ENCODE peak calls at places on chromosomes 6 and 20, in seven cellular contexts. B, D, A, T, Y, W and F are unnamed samples.

GRCh38 chr6:158040051-158040803 is 58.6 kb downstream of the SYNJ2 start:
- DNase-seq in B (peak), D (peak), A (peak), T (peak), Y (no peak), W (peak), F (no peak)

GRCh38 chr6:140071601-140072062 is 697.2 kb upstream of the CITED2 start:
- DNase-seq in B (no peak), D (peak), A (peak), T (peak), Y (no peak), W (no peak), F (no peak)

GRCh38 chr6:137708481-137708880 is 158.6 kb upstream of the TNFAIP3 start:
- DNase-seq in B (no peak), D (no peak), A (no peak), T (no peak), Y (no peak), W (no peak), F (no peak)

GRCh38 chr6:47478233-47479155 is 905 bp downstream of the CD2AP start:
- DNase-seq in B (no peak), D (peak), A (peak), T (no peak), Y (no peak), W (no peak), F (no peak)

GRCh38 chr20:33650111-33650752 is 11.9 kb upstream of the C20orf144 start:
- DNase-seq in B (peak), D (no peak), A (no peak), T (no peak), Y (no peak), W (no peak), F (no peak)

GRCh38 chr6:42294759-42295158 is 77.1 kb upstream of the MRPS10 start:
- DNase-seq in B (peak), D (peak), A (peak), T (peak), Y (no peak), W (no peak), F (no peak)

GRCh38 chr6:22601941-22602340 is 32.6 kb downstream of the HDGFL1 start:
- DNase-seq in B (no peak), D (no peak), A (no peak), T (no peak), Y (no peak), W (no peak), F (no peak)

GRCh38 chr20:38599410-38599882 is 2.2 kb upstream of the ARHGAP40 start:
- DNase-seq in B (peak), D (no peak), A (peak), T (no peak), Y (peak), W (no peak), F (no peak)

GRCh38 chr6:133130863-133131262 is 110.3 kb upstream of the EYA4 start:
- DNase-seq in B (peak), D (peak), A (peak), T (no peak), Y (peak), W (peak), F (peak)

GRCh38 chr6:119083007-119083406 is 4.5 kb upstream of the FAM184A start:
- DNase-seq in B (no peak), D (no peak), A (no peak), T (no peak), Y (no peak), W (no peak), F (no peak)

GRCh38 chr6:119090256-119090655 is 11.8 kb upstream of the FAM184A start:
- DNase-seq in B (no peak), D (no peak), A (no peak), T (no peak), Y (no peak), W (no peak), F (no peak)

GRCh38 chr6:119079288-119079809 is 885 bp upstream of the FAM184A start:
- DNase-seq in B (no peak), D (peak), A (peak), T (peak), Y (no peak), W (peak), F (no peak)

GRCh38 chr6:119084784-119085183 is 6.3 kb upstream of the FAM184A start:
- DNase-seq in B (no peak), D (no peak), A (no peak), T (no peak), Y (no peak), W (no peak), F (no peak)
- H3K4me3 ChIP-seq in B (no peak), D (no peak), A (no peak), T (no peak), Y (no peak), W (no peak), F (no peak)

GRCh38 chr6:149963212-149963461 is 606 bp upstream of the ULBP1 start:
- DNase-seq in B (no peak), D (peak), A (no peak), T (peak), Y (no peak), W (no peak), F (no peak)

GRCh38 chr6:149963462-149964242 is at the start of gene ULBP1:
- DNase-seq in B (peak), D (peak), A (peak), T (peak), Y (peak), W (peak), F (no peak)

GRCh38 chr6:149964243-149965190 is 774 bp downstream of the ULBP1 start:
- DNase-seq in B (peak), D (peak), A (no peak), T (peak), Y (no peak), W (no peak), F (no peak)

GRCh38 chr6:149967591-149967990 is 3.8 kb downstream of the ULBP1 start:
- DNase-seq in B (no peak), D (no peak), A (no peak), T (no peak), Y (no peak), W (no peak), F (no peak)

GRCh38 chr6:149965191-149966020 is 1.7 kb downstream of the ULBP1 start:
- DNase-seq in B (no peak), D (no peak), A (no peak), T (no peak), Y (no peak), W (no peak), F (no peak)
- H3K4me3 ChIP-seq in B (peak), D (peak), A (no peak), T (peak), Y (no peak), W (peak), F (peak)

DNA sequence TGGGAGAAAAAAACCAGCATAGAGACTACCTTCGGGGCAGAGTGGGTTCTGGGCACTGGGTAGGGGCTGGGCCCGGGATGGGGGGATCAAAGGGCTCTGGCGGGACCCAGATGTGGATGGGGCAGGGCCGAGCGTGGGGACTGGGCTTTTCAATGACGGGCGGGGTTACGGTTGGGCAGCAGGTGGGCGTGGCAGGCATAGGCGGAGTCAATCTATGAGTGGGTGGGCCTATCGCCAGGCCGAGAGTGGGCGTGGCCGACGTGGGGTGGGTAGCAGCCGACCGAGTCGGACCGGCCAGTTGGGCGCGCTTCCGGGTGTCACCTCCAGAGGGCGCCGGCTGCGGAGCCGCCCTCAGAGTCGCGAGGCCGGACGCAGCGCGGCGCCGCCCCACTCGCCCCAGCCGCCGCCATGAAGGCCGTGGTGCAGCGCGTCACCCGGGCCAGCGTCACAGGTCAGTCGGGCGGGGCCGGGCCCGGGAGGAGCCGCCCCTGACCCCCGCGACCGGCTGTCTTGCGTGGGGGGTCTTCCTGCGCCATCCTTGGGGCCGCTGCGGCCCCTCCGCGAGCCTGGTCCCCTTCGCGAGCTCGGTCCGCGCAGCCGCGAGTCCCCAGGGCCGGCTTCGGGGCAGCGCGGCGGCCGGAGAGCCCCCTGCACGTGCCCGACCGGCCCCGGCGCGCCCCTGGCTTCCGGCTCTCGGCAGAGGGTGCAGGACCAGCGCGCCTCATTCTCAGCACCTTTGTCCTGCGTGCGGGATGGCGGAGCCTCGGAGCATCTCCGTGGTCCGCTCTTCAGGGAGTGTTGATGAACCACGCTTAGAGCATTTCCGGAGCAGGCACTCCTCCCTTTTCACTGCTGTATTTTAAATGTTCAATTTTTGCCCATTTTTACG is at the start of gene DTD1:
- DNase-seq in B (peak), D (peak), A (peak), T (peak), Y (peak), W (peak), F (peak)
- H3K4me3 ChIP-seq in B (peak), D (peak), A (peak), T (peak), Y (peak), W (peak), F (peak)

DNA sequence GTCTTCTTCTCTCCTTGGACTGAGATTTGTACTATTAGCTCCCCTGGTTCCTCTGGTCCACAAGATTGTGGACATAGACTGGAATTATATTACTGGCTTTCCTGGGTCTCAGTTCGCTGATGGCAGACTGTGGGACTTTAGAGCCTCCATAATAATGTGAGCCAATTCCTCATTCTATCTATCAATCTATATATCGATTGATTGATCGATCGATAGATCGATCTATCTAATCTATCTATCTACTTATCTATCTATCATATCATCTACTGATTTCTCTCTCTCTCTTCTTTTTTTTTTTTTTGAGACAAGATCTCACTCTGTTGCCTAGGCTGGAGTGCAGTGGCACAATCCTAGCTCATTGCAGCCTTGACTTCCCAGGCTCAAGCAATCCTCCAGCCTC is 51.5 kb upstream of the DDR1 start:
- DNase-seq in B (no peak), D (no peak), A (no peak), T (no peak), Y (no peak), W (no peak), F (no peak)
- H3K4me3 ChIP-seq in B (no peak), D (no peak), A (no peak), T (no peak), Y (no peak), W (no peak), F (no peak)